ENCODE peak calls at places on chromosomes 2 and 18, in eight cellular contexts. One of them, this sample, is unnamed.
A peak's percentile ranks its signal among the peaks of the same experiment; 100 is the strongest.

GRCh38 chr2:96470636-96471035 is 34.5 kb downstream of the NEURL3 start:
- DNase-seq in ascending aorta: peak; percentile 72
- DNase-seq in endothelial cell: peak; percentile 72
- DNase-seq in T-helper 22 cell: no peak
- DNase-seq in hippocampal formation: peak; percentile 40
- DNase-seq in B cell: peak; percentile 47
- DNase-seq in NCI-H524: no peak
- DNase-seq in A549: peak; percentile 55
- DNase-seq in this sample: peak; percentile 14

GRCh38 chr18:44839239-44839666 is 158.6 kb downstream of the SETBP1 start:
- DNase-seq in NCI-H524: no peak
- DNase-seq in endothelial cell: peak; percentile 11
- DNase-seq in T-helper 22 cell: peak; percentile 11
- DNase-seq in B cell: peak; percentile 87
- DNase-seq in ascending aorta: peak; percentile 85
- DNase-seq in A549: peak; percentile 53
- DNase-seq in hippocampal formation: peak; percentile 37
- DNase-seq in this sample: no peak

GRCh38 chr18:47075098-47075883 is 39.9 kb upstream of the ELOA2 start:
- DNase-seq in hippocampal formation: no peak
- DNase-seq in B cell: no peak
- DNase-seq in T-helper 22 cell: no peak
- DNase-seq in ascending aorta: no peak
- DNase-seq in A549: peak; percentile 10
- DNase-seq in NCI-H524: no peak
- DNase-seq in endothelial cell: no peak
- DNase-seq in this sample: peak; percentile 8

GRCh38 chr2:134244587-134244986 is 9.3 kb upstream of the MGAT5 start:
- DNase-seq in T-helper 22 cell: no peak
- DNase-seq in endothelial cell: no peak
- DNase-seq in B cell: no peak
- DNase-seq in ascending aorta: no peak
- DNase-seq in A549: no peak
- DNase-seq in hippocampal formation: no peak
- DNase-seq in NCI-H524: no peak
- DNase-seq in this sample: no peak

GRCh38 chr2:150391779-150392178 is 95.7 kb downstream of the RND3 start:
- DNase-seq in T-helper 22 cell: no peak
- DNase-seq in NCI-H524: no peak
- DNase-seq in ascending aorta: no peak
- DNase-seq in endothelial cell: no peak
- DNase-seq in A549: no peak
- DNase-seq in hippocampal formation: no peak
- DNase-seq in B cell: no peak
- DNase-seq in this sample: no peak

GRCh38 chr2:46530571-46530970 is 51.2 kb downstream of the TMEM247 start:
- DNase-seq in hippocampal formation: no peak
- DNase-seq in ascending aorta: no peak
- DNase-seq in B cell: no peak
- DNase-seq in endothelial cell: no peak
- DNase-seq in NCI-H524: no peak
- DNase-seq in T-helper 22 cell: no peak
- DNase-seq in A549: no peak
- DNase-seq in this sample: no peak

GRCh38 chr18:78899241-78899640 is 80.4 kb upstream of the SALL3 start:
- DNase-seq in NCI-H524: no peak
- DNase-seq in B cell: no peak
- DNase-seq in ascending aorta: no peak
- DNase-seq in T-helper 22 cell: no peak
- DNase-seq in endothelial cell: no peak
- DNase-seq in hippocampal formation: no peak
- DNase-seq in A549: no peak
- DNase-seq in this sample: no peak

GRCh38 chr2:72040629-72041403 is 106.8 kb downstream of the CYP26B1 start:
- DNase-seq in endothelial cell: no peak
- DNase-seq in ascending aorta: no peak
- DNase-seq in T-helper 22 cell: no peak
- DNase-seq in hippocampal formation: no peak
- DNase-seq in A549: no peak
- DNase-seq in NCI-H524: no peak
- DNase-seq in B cell: no peak
- DNase-seq in this sample: no peak

GRCh38 chr2:167215595-167215994 is 327.3 kb downstream of the XIRP2 start:
- DNase-seq in T-helper 22 cell: no peak
- DNase-seq in endothelial cell: no peak
- DNase-seq in hippocampal formation: no peak
- DNase-seq in A549: no peak
- DNase-seq in ascending aorta: no peak
- DNase-seq in NCI-H524: no peak
- DNase-seq in B cell: no peak
- DNase-seq in this sample: no peak

GRCh38 chr2:190534310-190535118 is at the start of gene NEMP2:
- DNase-seq in A549: peak; percentile 86
- DNase-seq in NCI-H524: peak; percentile 52
- DNase-seq in hippocampal formation: peak; percentile 71
- DNase-seq in T-helper 22 cell: peak; percentile 61
- DNase-seq in B cell: peak; percentile 87
- DNase-seq in endothelial cell: peak; percentile 76
- DNase-seq in ascending aorta: peak; percentile 83
- DNase-seq in this sample: peak; percentile 75

GRCh38 chr2:163341426-163341825 is 394.4 kb downstream of the FIGN start:
- DNase-seq in ascending aorta: no peak
- DNase-seq in B cell: no peak
- DNase-seq in A549: no peak
- DNase-seq in endothelial cell: no peak
- DNase-seq in T-helper 22 cell: no peak
- DNase-seq in NCI-H524: no peak
- DNase-seq in hippocampal formation: no peak
- DNase-seq in this sample: no peak

GRCh38 chr2:234694244-234695013 is 197.5 kb upstream of the ARL4C start:
- DNase-seq in NCI-H524: no peak
- DNase-seq in ascending aorta: no peak
- DNase-seq in T-helper 22 cell: no peak
- DNase-seq in hippocampal formation: no peak
- DNase-seq in endothelial cell: no peak
- DNase-seq in A549: no peak
- DNase-seq in B cell: no peak
- DNase-seq in this sample: no peak

GRCh38 chr2:218125626-218126080 is at the start of gene CXCR2:
- DNase-seq in endothelial cell: no peak
- DNase-seq in hippocampal formation: peak; percentile 5
- DNase-seq in ascending aorta: peak; percentile 63
- DNase-seq in A549: no peak
- DNase-seq in T-helper 22 cell: no peak
- DNase-seq in NCI-H524: no peak
- DNase-seq in B cell: no peak
- DNase-seq in this sample: no peak

GRCh38 chr2:102657770-102658169 is 38.4 kb downstream of the SLC9A2 start:
- DNase-seq in endothelial cell: no peak
- DNase-seq in A549: peak; percentile 26
- DNase-seq in ascending aorta: no peak
- DNase-seq in hippocampal formation: no peak
- DNase-seq in B cell: no peak
- DNase-seq in NCI-H524: no peak
- DNase-seq in T-helper 22 cell: no peak
- DNase-seq in this sample: no peak

GRCh38 chr18:50127516-50128229 is 67.3 kb downstream of the MYO5B start:
- DNase-seq in A549: no peak
- DNase-seq in T-helper 22 cell: no peak
- DNase-seq in ascending aorta: no peak
- DNase-seq in NCI-H524: no peak
- DNase-seq in hippocampal formation: no peak
- DNase-seq in B cell: no peak
- DNase-seq in endothelial cell: no peak
- DNase-seq in this sample: no peak

GRCh38 chr2:149871091-149871885 is 283.7 kb upstream of the MMADHC start:
- DNase-seq in hippocampal formation: no peak
- DNase-seq in ascending aorta: no peak
- DNase-seq in T-helper 22 cell: no peak
- DNase-seq in A549: no peak
- DNase-seq in NCI-H524: no peak
- DNase-seq in endothelial cell: no peak
- DNase-seq in B cell: no peak
- DNase-seq in this sample: no peak

GRCh38 chr18:30556112-30556511 is 486.4 kb downstream of the DSC3 start:
- DNase-seq in ascending aorta: no peak
- DNase-seq in endothelial cell: no peak
- DNase-seq in B cell: no peak
- DNase-seq in NCI-H524: no peak
- DNase-seq in T-helper 22 cell: no peak
- DNase-seq in hippocampal formation: no peak
- DNase-seq in A549: no peak
- DNase-seq in this sample: no peak

GRCh38 chr2:152098033-152098797 is 629 bp downstream of the CACNB4 start:
- DNase-seq in endothelial cell: peak; percentile 41
- DNase-seq in hippocampal formation: no peak
- DNase-seq in ascending aorta: no peak
- DNase-seq in T-helper 22 cell: no peak
- DNase-seq in B cell: no peak
- DNase-seq in NCI-H524: no peak
- DNase-seq in A549: peak; percentile 19
- DNase-seq in this sample: no peak

GRCh38 chr2:161814008-161814660 is 189.9 kb downstream of the SLC4A10 start:
- DNase-seq in endothelial cell: no peak
- DNase-seq in B cell: no peak
- DNase-seq in hippocampal formation: no peak
- DNase-seq in NCI-H524: no peak
- DNase-seq in T-helper 22 cell: no peak
- DNase-seq in A549: no peak
- DNase-seq in ascending aorta: no peak
- DNase-seq in this sample: no peak

GRCh38 chr2:16084274-16084673 is 143.9 kb downstream of the MYCN start:
- DNase-seq in ascending aorta: no peak
- DNase-seq in A549: no peak
- DNase-seq in NCI-H524: no peak
- DNase-seq in hippocampal formation: no peak
- DNase-seq in B cell: no peak
- DNase-seq in T-helper 22 cell: no peak
- DNase-seq in endothelial cell: no peak
- DNase-seq in this sample: no peak

This sample was measured in foreskin melanocyte.